ENCODE peak calls at places on chromosome 22, in seven cellular contexts. U is endothelial cell; T is activated naive CD8-positive, alpha-beta T cell treated with anti-CD3 and anti-CD28 coated beads, Interleukin-2, amount 50 U/mL, for 24 hours; A is nephron progenitor cell; D is A549; R is activated T-cell treated with anti-CD3 and anti-CD28 coated beads, Interleukin-2, amount 50 U/mL, for 48 hours; L is GM23248. M is an unnamed sample.

GRCh38 chr22:37121887-37122591 is 12.5 kb upstream of the TMPRSS6 start:
- DNase-seq in L (peak), T (peak), A (no peak), R (peak), U (peak), D (no peak), M (peak)

GRCh38 chr22:25645266-25645665 is 80.8 kb downstream of the GRK3 start:
- DNase-seq in D (no peak), R (no peak), U (no peak), T (no peak), L (no peak), A (no peak), M (no peak)

GRCh38 chr22:29830585-29830984 is 7.5 kb downstream of the ASCC2 start:
- DNase-seq in T (no peak), A (no peak), R (no peak), U (no peak), D (no peak), L (no peak), M (no peak)

GRCh38 chr22:46674367-46674781 is 54.2 kb downstream of the GRAMD4 start:
- DNase-seq in A (no peak), L (no peak), D (no peak), T (peak), R (peak), U (no peak), M (peak)

GRCh38 chr22:28299760-28300159 is 379.9 kb downstream of the TTC28 start:
- DNase-seq in T (no peak), L (peak), D (no peak), U (no peak), R (no peak), A (no peak), M (no peak)

GRCh38 chr22:50531546-50532352 is 1.9 kb upstream of the TYMP start:
- DNase-seq in D (no peak), L (peak), A (peak), U (peak), T (peak), R (no peak), M (peak)

GRCh38 chr22:49825944-49826602 is 1.6 kb downstream of the BRD1 start:
- DNase-seq in D (no peak), R (peak), A (peak), T (peak), U (no peak), L (peak), M (peak)

GRCh38 chr22:49935561-49935960 is 17.1 kb downstream of the CRELD2 start:
- DNase-seq in D (no peak), A (no peak), T (no peak), L (no peak), U (no peak), R (no peak), M (no peak)

GRCh38 chr22:25777870-25778269 is 35.9 kb downstream of the MYO18B start:
- DNase-seq in T (no peak), U (peak), D (peak), A (no peak), L (peak), R (no peak), M (no peak)

GRCh38 chr22:44848296-44848741 is 95.9 kb downstream of the ARHGAP8 start:
- DNase-seq in D (no peak), U (no peak), A (no peak), L (no peak), T (no peak), R (no peak), M (no peak)